ENCODE peak calls at places on chromosomes 7 and 10, in six cellular contexts. K, V, A, S, G and M are unnamed samples.

GRCh38 chr7:116807011-116807560 is 55.3 kb upstream of the CAPZA2 start:
- DNase-seq in K (no peak), A (no peak), G (no peak), V (no peak), S (no peak), M (no peak)

GRCh38 chr10:126931548-126931947 is 26.3 kb downstream of the DOCK1 start:
- DNase-seq in S (no peak), G (no peak), V (no peak), K (no peak), A (no peak), M (no peak)

GRCh38 chr7:33428415-33428814 is 299.1 kb downstream of the BBS9 start:
- DNase-seq in K (no peak), G (no peak), V (no peak), S (no peak), A (no peak), M (no peak)

GRCh38 chr7:133513608-133514007 is 260.7 kb downstream of the EXOC4 start:
- DNase-seq in K (no peak), S (no peak), A (no peak), V (no peak), G (no peak), M (no peak)

GRCh38 chr7:91007371-91007770 is 256.9 kb upstream of the FZD1 start:
- DNase-seq in A (no peak), G (no peak), V (no peak), K (no peak), S (no peak), M (no peak)

GRCh38 chr7:99459087-99459486 is 6.9 kb downstream of the ATP5MF start:
- DNase-seq in K (no peak), V (no peak), S (no peak), G (no peak), A (no peak), M (no peak)

GRCh38 chr7:101567231-101567630 is 61.9 kb downstream of the MYL10 start:
- DNase-seq in V (no peak), A (peak; percentile 77), K (no peak), S (peak; percentile 77), G (no peak), M (peak; percentile 75)

GRCh38 chr10:132665946-132666732 is 119.8 kb downstream of the NKX6-2 start:
- DNase-seq in G (no peak), K (peak; percentile 20), V (no peak), S (no peak), A (no peak), M (no peak)

GRCh38 chr7:81470084-81470723 is 299.6 kb downstream of the HGF start:
- DNase-seq in V (peak; percentile 80), S (peak; percentile 48), K (peak; percentile 76), G (peak; percentile 60), A (peak; percentile 71), M (peak; percentile 62)

GRCh38 chr7:18693826-18694225 is 198.3 kb downstream of the HDAC9 start:
- DNase-seq in A (no peak), S (no peak), K (no peak), G (no peak), V (no peak), M (no peak)

GRCh38 chr7:25031432-25031831 is 51.5 kb upstream of the OSBPL3 start:
- DNase-seq in A (no peak), S (no peak), K (peak; percentile 4), V (no peak), G (no peak), M (no peak)

GRCh38 chr10:124557648-124558338 is 96.2 kb downstream of the LHPP start:
- DNase-seq in G (no peak), V (no peak), A (no peak), K (no peak), S (no peak), M (no peak)

GRCh38 chr10:58784361-58784760 is 271.7 kb downstream of the BICC1 start:
- DNase-seq in S (no peak), A (no peak), G (no peak), V (no peak), K (no peak), M (no peak)

GRCh38 chr7:77548222-77548621 is 11.1 kb downstream of the PTPN12 start:
- DNase-seq in A (no peak), S (no peak), K (no peak), G (no peak), V (no peak), M (no peak)

GRCh38 chr7:129501760-129502707 is at the start of gene SMKR1:
- DNase-seq in K (no peak), A (peak; percentile 88), V (peak; percentile 86), G (peak; percentile 69), S (peak; percentile 85), M (peak; percentile 83)

GRCh38 chr10:28946479-28946878 is 269.2 kb downstream of the BAMBI start:
- DNase-seq in K (no peak), S (no peak), A (no peak), G (no peak), V (no peak), M (no peak)

GRCh38 chr10:24930427-24930826 is 22.0 kb downstream of the PRTFDC1 start:
- DNase-seq in A (no peak), S (no peak), V (no peak), K (no peak), G (no peak), M (no peak)